ENCODE peak calls at places on chromosomes 6 and 20, in five cellular contexts. J is coronary artery, T is glutamatergic neuron, R is GM13976, N is left lung. Z is an unnamed sample.

GRCh38 chr20:1619861-1620444 is at the start of gene SIRPB1:
- DNase-seq in J (no peak), T (no peak), R (no peak), N (peak), Z (no peak)

GRCh38 chr6:135183532-135184440 is 2.7 kb downstream of the MYB start:
- DNase-seq in J (no peak), T (peak), R (peak), N (peak), Z (peak)

GRCh38 chr6:52286798-52287432 is 2.4 kb upstream of the MCM3 start:
- DNase-seq in J (no peak), T (peak), R (peak), N (peak), Z (peak)

GRCh38 chr20:1764136-1765033 is 106.8 kb upstream of the SIRPG start:
- DNase-seq in J (no peak), T (peak), R (peak), N (peak), Z (peak)

GRCh38 chr6:125191916-125192609 is 38.5 kb downstream of the TPD52L1 start:
- DNase-seq in J (no peak), T (peak), R (peak), N (peak), Z (peak)

GRCh38 chr6:146950351-146950835 is 253.8 kb upstream of the STXBP5 start:
- DNase-seq in J (no peak), T (no peak), R (no peak), N (no peak), Z (peak)

GRCh38 chr6:36118550-36119107 is 11.7 kb upstream of the MAPK13 start:
- DNase-seq in J (no peak), T (peak), R (no peak), N (peak), Z (no peak)

GRCh38 chr20:58087567-58087858 is 140.9 kb downstream of the ANKRD60 start:
- DNase-seq in J (no peak), T (no peak), R (no peak), N (no peak), Z (no peak)

GRCh38 chr6:31777667-31778050 is 531 bp upstream of the VWA7 start:
- DNase-seq in J (no peak), T (no peak), R (no peak), N (no peak), Z (no peak)

GRCh38 chr6:136947037-136947436 is 24.9 kb downstream of the SLC35D3 start:
- DNase-seq in J (no peak), T (no peak), R (no peak), N (no peak), Z (no peak)

GRCh38 chr6:19472168-19472567 is 365.0 kb upstream of the ID4 start:
- DNase-seq in J (no peak), T (no peak), R (no peak), N (no peak), Z (peak)

GRCh38 chr6:90062051-90062450 is 167.8 kb downstream of the GJA10 start:
- DNase-seq in J (no peak), T (no peak), R (no peak), N (no peak), Z (no peak)

GRCh38 chr6:43491750-43492661 is 14.6 kb downstream of the TJAP1 start:
- DNase-seq in J (no peak), T (no peak), R (no peak), N (peak), Z (peak)

GRCh38 chr20:18738055-18738454 is 75.5 kb upstream of the SCP2D1 start:
- DNase-seq in J (no peak), T (no peak), R (no peak), N (peak), Z (peak)

GRCh38 chr6:142821860-142822259 is 123.1 kb downstream of the HIVEP2 start:
- DNase-seq in J (no peak), T (no peak), R (no peak), N (no peak), Z (no peak)

GRCh38 chr20:23889775-23890187 is 10.2 kb upstream of the CST5 start:
- DNase-seq in J (no peak), T (peak), R (no peak), N (peak), Z (peak)

GRCh38 chr6:56246941-56247653 is at the start of gene COL21A1:
- DNase-seq in J (peak), T (peak), R (no peak), N (peak), Z (no peak)

GRCh38 chr6:7243188-7243942 is 69.6 kb downstream of the SSR1 start:
- DNase-seq in J (no peak), T (no peak), R (peak), N (no peak), Z (peak)

GRCh38 chr6:39196648-39197047 is 32.6 kb downstream of the KCNK5 start:
- DNase-seq in J (no peak), T (no peak), R (no peak), N (no peak), Z (peak)

GRCh38 chr6:36113049-36113448 is 17.3 kb upstream of the MAPK13 start:
- DNase-seq in J (no peak), T (no peak), R (no peak), N (no peak), Z (no peak)

GRCh38 chr20:60572991-60573390 is 614.8 kb downstream of the CDH26 start:
- DNase-seq in J (no peak), T (no peak), R (no peak), N (no peak), Z (no peak)

GRCh38 chr6:36607782-36608386 is 13.7 kb downstream of the SRSF3 start:
- DNase-seq in J (peak), T (no peak), R (no peak), N (no peak), Z (peak)

GRCh38 chr20:57061058-57061900 is 205.2 kb downstream of the BMP7 start:
- DNase-seq in J (no peak), T (peak), R (no peak), N (no peak), Z (peak)

GRCh38 chr20:59087829-59088433 is 45.3 kb upstream of the PRELID3B start:
- DNase-seq in J (no peak), T (peak), R (peak), N (peak), Z (peak)

GRCh38 chr6:79468116-79468515 is 69.1 kb downstream of the LCA5 start:
- DNase-seq in J (no peak), T (no peak), R (no peak), N (no peak), Z (no peak)

GRCh38 chr20:237479-237878 is 10.4 kb downstream of the DEFB129 start:
- DNase-seq in J (no peak), T (no peak), R (peak), N (peak), Z (no peak)

GRCh38 chr6:146850238-146850896 is 251.6 kb downstream of the ADGB start:
- DNase-seq in J (no peak), T (no peak), R (no peak), N (no peak), Z (peak)

GRCh38 chr6:37323568-37323967 is 30.2 kb upstream of the RNF8 start:
- DNase-seq in J (no peak), T (no peak), R (no peak), N (no peak), Z (peak)

GRCh38 chr20:19783966-19784401 is 25.9 kb downstream of the RIN2 start:
- DNase-seq in J (no peak), T (no peak), R (no peak), N (no peak), Z (peak)

GRCh38 chr6:17167327-17167979 is 65.6 kb downstream of the STMND1 start:
- DNase-seq in J (no peak), T (peak), R (no peak), N (no peak), Z (peak)

GRCh38 chr20:63483834-63484233 is 11.4 kb upstream of the KCNQ2 start:
- DNase-seq in J (no peak), T (peak), R (no peak), N (no peak), Z (no peak)
- TF ChIP-seq CTCF in J (no peak), T (no peak), R (no peak), N (no peak), Z (no peak)

GRCh38 chr20:14189794-14190402 is 147.5 kb downstream of the FLRT3 start:
- DNase-seq in J (no peak), T (no peak), R (no peak), N (no peak), Z (peak)
- TF ChIP-seq CTCF in J (no peak), T (no peak), R (no peak), N (no peak), Z (peak)

GRCh38 chr20:4720977-4721349 is 746 bp upstream of the PRND start:
- DNase-seq in J (no peak), T (no peak), R (no peak), N (no peak), Z (no peak)
- TF ChIP-seq CTCF in J (no peak), T (no peak), R (no peak), N (no peak), Z (no peak)

GRCh38 chr6:116881236-116881635 is 4.2 kb downstream of the RFX6 start:
- DNase-seq in J (no peak), T (no peak), R (no peak), N (no peak), Z (peak)
- TF ChIP-seq CTCF in J (no peak), T (no peak), R (no peak), N (no peak), Z (no peak)

GRCh38 chr6:167764713-167765479 is 61.8 kb upstream of the AFDN start:
- DNase-seq in J (no peak), T (no peak), R (no peak), N (no peak), Z (no peak)
- TF ChIP-seq CTCF in J (no peak), T (no peak), R (no peak), N (no peak), Z (no peak)

Z was measured in MCF 10A.